ENCODE peak calls at places on chromosomes 2 and 18, in seven cellular contexts. One of them, this sample, is unnamed.

GRCh38 chr2:1278125-1278524 is 135.1 kb upstream of the TPO start:
- DNase-seq in glutamatergic neuron: no peak
- DNase-seq in WERI-Rb-1: no peak
- DNase-seq in stomach: no peak
- DNase-seq in HepG2: no peak
- DNase-seq in keratinocyte: no peak
- DNase-seq in omental fat pad: no peak
- DNase-seq in this sample: no peak

GRCh38 chr2:228593992-228594391 is 412.5 kb upstream of the SPHKAP start:
- DNase-seq in glutamatergic neuron: no peak
- DNase-seq in WERI-Rb-1: no peak
- DNase-seq in stomach: no peak
- DNase-seq in HepG2: no peak
- DNase-seq in keratinocyte: no peak
- DNase-seq in omental fat pad: no peak
- DNase-seq in this sample: no peak

GRCh38 chr2:240390091-240391073 is 45.1 kb upstream of the GPC1 start:
- DNase-seq in glutamatergic neuron: peak; percentile 50
- DNase-seq in WERI-Rb-1: no peak
- DNase-seq in stomach: no peak
- DNase-seq in HepG2: no peak
- DNase-seq in keratinocyte: no peak
- DNase-seq in omental fat pad: no peak
- DNase-seq in this sample: peak; percentile 45

GRCh38 chr2:159094173-159094737 is 125.8 kb downstream of the TANC1 start:
- DNase-seq in glutamatergic neuron: no peak
- DNase-seq in WERI-Rb-1: no peak
- DNase-seq in stomach: no peak
- DNase-seq in HepG2: no peak
- DNase-seq in keratinocyte: no peak
- DNase-seq in omental fat pad: no peak
- DNase-seq in this sample: peak; percentile 83

GRCh38 chr2:187360286-187360685 is 87.8 kb downstream of the CALCRL start:
- DNase-seq in glutamatergic neuron: no peak
- DNase-seq in WERI-Rb-1: no peak
- DNase-seq in stomach: no peak
- DNase-seq in HepG2: no peak
- DNase-seq in keratinocyte: peak; percentile 38
- DNase-seq in omental fat pad: no peak
- DNase-seq in this sample: no peak

GRCh38 chr2:170512271-170512670 is 202.9 kb upstream of the SP5 start:
- DNase-seq in glutamatergic neuron: no peak
- DNase-seq in WERI-Rb-1: peak; percentile 35
- DNase-seq in stomach: no peak
- DNase-seq in HepG2: no peak
- DNase-seq in keratinocyte: no peak
- DNase-seq in omental fat pad: no peak
- DNase-seq in this sample: no peak

GRCh38 chr2:72954376-72955187 is 37.3 kb downstream of the EMX1 start:
- DNase-seq in glutamatergic neuron: no peak
- DNase-seq in WERI-Rb-1: no peak
- DNase-seq in stomach: no peak
- DNase-seq in HepG2: no peak
- DNase-seq in keratinocyte: no peak
- DNase-seq in omental fat pad: no peak
- DNase-seq in this sample: no peak

GRCh38 chr2:127423476-127423840 is 5.2 kb downstream of the PROC start:
- DNase-seq in glutamatergic neuron: no peak
- DNase-seq in WERI-Rb-1: peak; percentile 37
- DNase-seq in stomach: peak; percentile 71
- DNase-seq in HepG2: no peak
- DNase-seq in keratinocyte: no peak
- DNase-seq in omental fat pad: no peak
- DNase-seq in this sample: no peak

GRCh38 chr2:138831691-138832090 is 51.5 kb upstream of the NXPH2 start:
- DNase-seq in glutamatergic neuron: no peak
- DNase-seq in WERI-Rb-1: no peak
- DNase-seq in stomach: no peak
- DNase-seq in HepG2: no peak
- DNase-seq in keratinocyte: no peak
- DNase-seq in omental fat pad: no peak
- DNase-seq in this sample: no peak

GRCh38 chr2:47767880-47768609 is 14.9 kb upstream of the MSH6 start:
- DNase-seq in glutamatergic neuron: peak; percentile 88
- DNase-seq in WERI-Rb-1: peak; percentile 81
- DNase-seq in stomach: peak; percentile 77
- DNase-seq in HepG2: peak; percentile 27
- DNase-seq in keratinocyte: no peak
- DNase-seq in omental fat pad: peak; percentile 67
- DNase-seq in this sample: no peak

GRCh38 chr2:27370816-27371620 is 602 bp downstream of the SNX17 start:
- DNase-seq in glutamatergic neuron: peak; percentile 49
- DNase-seq in WERI-Rb-1: peak; percentile 79
- DNase-seq in stomach: no peak
- DNase-seq in HepG2: no peak
- DNase-seq in keratinocyte: no peak
- DNase-seq in omental fat pad: no peak
- DNase-seq in this sample: peak; percentile 71

GRCh38 chr2:134669731-134670669 is 48.8 kb downstream of the TMEM163 start:
- DNase-seq in glutamatergic neuron: no peak
- DNase-seq in WERI-Rb-1: no peak
- DNase-seq in stomach: no peak
- DNase-seq in HepG2: no peak
- DNase-seq in keratinocyte: no peak
- DNase-seq in omental fat pad: no peak
- DNase-seq in this sample: no peak

GRCh38 chr2:130836501-130837174 is at the start of gene ARHGEF4:
- DNase-seq in glutamatergic neuron: peak; percentile 66
- DNase-seq in WERI-Rb-1: no peak
- DNase-seq in stomach: peak; percentile 70
- DNase-seq in HepG2: no peak
- DNase-seq in keratinocyte: no peak
- DNase-seq in omental fat pad: no peak
- DNase-seq in this sample: no peak

GRCh38 chr18:46917108-46917807 is at the start of the genes KATNAL2 and PIAS2:
- DNase-seq in glutamatergic neuron: peak; percentile 84
- DNase-seq in WERI-Rb-1: peak; percentile 86
- DNase-seq in stomach: peak; percentile 85
- DNase-seq in HepG2: peak; percentile 24
- DNase-seq in keratinocyte: no peak
- DNase-seq in omental fat pad: peak; percentile 29
- DNase-seq in this sample: peak; percentile 87

DNA sequence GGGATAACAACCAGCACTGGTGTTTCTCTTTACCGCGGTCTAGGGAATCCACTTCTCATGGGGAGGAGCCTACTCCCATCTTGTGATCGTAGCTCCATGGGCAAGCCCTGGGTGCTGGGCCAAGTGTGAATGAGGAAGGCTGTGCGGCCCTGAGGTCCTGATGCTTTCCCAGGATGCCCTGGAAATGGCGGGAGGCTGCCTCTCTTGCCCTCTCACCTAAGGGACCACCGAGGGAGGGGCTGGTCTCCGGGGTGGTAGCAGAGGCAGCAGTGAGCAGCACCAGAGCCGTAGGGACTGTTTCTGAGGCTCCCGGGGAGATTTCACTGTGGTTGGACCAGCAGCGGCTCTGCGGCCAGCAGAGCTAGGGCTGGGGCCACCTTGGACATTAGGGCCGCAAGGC is 15.5 kb upstream of the NPPC start:
- DNase-seq in glutamatergic neuron: no peak
- DNase-seq in WERI-Rb-1: no peak
- DNase-seq in stomach: peak; percentile 10
- DNase-seq in HepG2: no peak
- DNase-seq in keratinocyte: no peak
- DNase-seq in omental fat pad: no peak
- DNase-seq in this sample: no peak
- TF ChIP-seq CTCF in glutamatergic neuron: no peak
- TF ChIP-seq CTCF in WERI-Rb-1: no peak
- TF ChIP-seq CTCF in stomach: no peak
- TF ChIP-seq CTCF in HepG2: no peak
- TF ChIP-seq CTCF in keratinocyte: no peak
- TF ChIP-seq CTCF in omental fat pad: no peak
- TF ChIP-seq CTCF in this sample: no peak

DNA sequence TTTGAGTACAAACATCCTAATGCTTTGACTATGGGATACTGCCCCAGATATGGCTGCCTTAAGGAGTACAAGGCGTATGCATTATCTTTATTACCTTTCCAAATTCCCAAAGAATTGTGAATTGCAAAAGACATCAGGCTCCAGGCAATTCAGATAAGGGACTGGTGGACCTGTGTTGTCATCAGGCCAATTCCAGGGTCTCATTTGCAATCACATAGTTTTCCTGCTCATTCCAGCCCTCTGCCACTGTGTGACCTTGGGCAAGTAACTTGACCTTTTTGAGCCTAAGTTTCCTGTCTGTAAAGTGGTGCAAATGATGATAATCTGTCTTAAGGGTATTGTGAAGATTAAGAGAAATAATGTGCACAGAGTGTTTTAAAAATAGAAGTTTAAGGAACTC is 137.6 kb downstream of the FMNL2 start:
- DNase-seq in glutamatergic neuron: no peak
- DNase-seq in WERI-Rb-1: no peak
- DNase-seq in stomach: no peak
- DNase-seq in HepG2: peak; percentile 82
- DNase-seq in keratinocyte: no peak
- DNase-seq in omental fat pad: no peak
- DNase-seq in this sample: no peak
- TF ChIP-seq CTCF in glutamatergic neuron: no peak
- TF ChIP-seq CTCF in WERI-Rb-1: no peak
- TF ChIP-seq CTCF in stomach: no peak
- TF ChIP-seq CTCF in HepG2: no peak
- TF ChIP-seq CTCF in keratinocyte: no peak
- TF ChIP-seq CTCF in omental fat pad: no peak
- TF ChIP-seq CTCF in this sample: no peak

DNA sequence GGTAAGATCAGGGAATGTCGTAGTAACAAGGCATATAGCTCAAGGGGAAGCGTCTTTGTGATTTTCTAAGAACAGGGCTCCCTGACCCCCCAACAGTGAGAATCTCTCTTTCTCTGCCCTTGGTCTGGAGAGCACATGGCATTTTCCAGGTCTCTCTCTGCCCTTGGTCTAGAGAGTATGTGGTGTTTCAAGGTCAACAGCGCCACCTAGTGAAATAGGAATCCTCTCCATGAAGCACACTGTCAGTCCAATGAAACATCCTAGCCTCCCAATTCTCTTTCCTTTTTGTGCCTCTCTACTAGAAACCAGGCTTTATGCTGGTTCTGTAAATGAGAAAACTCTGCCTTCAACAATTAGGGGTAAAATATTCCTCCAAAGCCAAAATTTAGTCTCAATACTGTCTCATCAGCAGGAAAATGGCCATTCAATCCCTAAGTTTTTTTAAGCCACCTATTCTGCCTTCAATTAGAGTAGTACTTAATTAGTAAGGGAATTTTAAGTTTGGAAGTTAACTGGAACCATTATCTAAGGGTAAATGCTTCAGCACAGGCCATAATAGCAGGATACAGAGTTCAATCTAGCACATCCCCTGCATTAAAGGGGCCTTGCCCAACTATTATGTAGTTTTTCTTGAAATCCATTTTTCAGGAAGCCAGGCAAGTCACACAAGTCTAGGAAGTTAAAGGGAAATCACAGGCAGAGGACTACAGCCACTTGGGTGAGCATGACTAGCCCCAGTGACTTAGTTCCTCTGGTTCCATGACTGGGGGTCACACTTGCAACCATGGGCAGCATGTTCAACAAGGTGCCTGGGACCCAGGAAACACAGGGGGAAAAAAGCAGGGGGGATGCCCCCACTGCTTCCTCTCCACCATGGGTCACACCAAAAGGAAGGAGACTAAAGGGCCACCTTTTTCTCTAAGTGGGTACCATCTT is 12.4 kb downstream of the DYM start:
- DNase-seq in glutamatergic neuron: no peak
- DNase-seq in WERI-Rb-1: peak; percentile 75
- DNase-seq in stomach: no peak
- DNase-seq in HepG2: peak; percentile 76
- DNase-seq in keratinocyte: peak; percentile 53
- DNase-seq in omental fat pad: no peak
- DNase-seq in this sample: no peak
- TF ChIP-seq CTCF in glutamatergic neuron: peak; percentile 76
- TF ChIP-seq CTCF in WERI-Rb-1: peak; percentile 92
- TF ChIP-seq CTCF in stomach: no peak
- TF ChIP-seq CTCF in HepG2: peak; percentile 85
- TF ChIP-seq CTCF in keratinocyte: peak; percentile 68
- TF ChIP-seq CTCF in omental fat pad: no peak
- TF ChIP-seq CTCF in this sample: no peak

DNA sequence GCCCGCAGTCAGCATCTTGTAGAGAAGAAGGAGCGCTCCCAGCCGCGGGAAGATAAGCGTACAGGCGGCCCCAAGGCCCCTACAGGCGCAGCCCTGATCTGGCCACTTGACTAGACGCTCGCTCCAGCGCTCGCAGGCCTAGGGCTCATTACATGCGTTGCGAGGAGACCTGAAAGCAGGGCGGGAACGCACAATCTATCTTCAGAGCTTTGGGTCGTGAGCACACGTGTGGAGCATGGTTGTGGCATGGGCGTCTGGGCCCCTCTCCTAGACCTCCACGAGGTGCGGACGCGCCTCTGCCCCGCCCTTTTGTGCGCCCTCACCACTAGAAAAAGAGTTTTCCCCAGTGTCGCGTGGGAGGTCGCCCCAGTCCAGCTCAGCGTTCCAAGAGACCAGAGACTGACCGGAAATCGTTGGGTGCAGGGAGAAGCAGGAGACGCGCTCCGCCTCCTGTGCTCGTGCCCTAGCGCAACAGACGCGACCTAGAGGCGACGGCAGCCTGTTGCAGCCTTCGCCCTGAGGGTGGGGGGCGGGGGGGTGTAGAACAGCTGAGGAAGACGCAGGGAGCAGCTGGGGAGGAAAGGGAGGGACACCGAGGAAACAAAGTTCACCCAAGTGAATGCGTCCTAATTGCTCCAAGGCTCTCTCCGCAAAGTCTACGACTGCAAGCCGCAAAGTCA is 12.6 kb downstream of the NR4A2 start:
- DNase-seq in glutamatergic neuron: peak; percentile 49
- DNase-seq in WERI-Rb-1: peak; percentile 85
- DNase-seq in stomach: peak; percentile 63
- DNase-seq in HepG2: no peak
- DNase-seq in keratinocyte: no peak
- DNase-seq in omental fat pad: no peak
- DNase-seq in this sample: peak; percentile 84
- TF ChIP-seq CTCF in glutamatergic neuron: no peak
- TF ChIP-seq CTCF in WERI-Rb-1: peak; percentile 58
- TF ChIP-seq CTCF in stomach: no peak
- TF ChIP-seq CTCF in HepG2: no peak
- TF ChIP-seq CTCF in keratinocyte: no peak
- TF ChIP-seq CTCF in omental fat pad: no peak
- TF ChIP-seq CTCF in this sample: peak; percentile 19

GRCh38 chr2:219627105-219628100 is at the start of gene SLC4A3:
- DNase-seq in glutamatergic neuron: peak; percentile 61
- DNase-seq in WERI-Rb-1: peak; percentile 52
- DNase-seq in stomach: peak; percentile 31
- DNase-seq in HepG2: no peak
- DNase-seq in keratinocyte: no peak
- DNase-seq in omental fat pad: no peak
- DNase-seq in this sample: no peak
- TF ChIP-seq CTCF in glutamatergic neuron: no peak
- TF ChIP-seq CTCF in WERI-Rb-1: peak; percentile 17
- TF ChIP-seq CTCF in stomach: no peak
- TF ChIP-seq CTCF in HepG2: peak; percentile 46
- TF ChIP-seq CTCF in keratinocyte: no peak
- TF ChIP-seq CTCF in omental fat pad: no peak
- TF ChIP-seq CTCF in this sample: no peak